ENCODE peak calls at places on chromosomes 13 and 19, in four cellular contexts. I is HL-60, O is GM12878, K is K562. Y is an unnamed sample.

GRCh38 chr19:48455908-48456562 is 661 bp downstream of the KCNJ14 start:
- DNase-seq in I (no peak), O (no peak), K (no peak), Y (no peak)

GRCh38 chr13:95603887-95604533 is 40.5 kb downstream of the DZIP1 start:
- DNase-seq in I (no peak), O (no peak), K (no peak), Y (no peak)

GRCh38 chr19:29520390-29520789 is 5.4 kb upstream of the VSTM2B start:
- DNase-seq in I (no peak), O (no peak), K (no peak), Y (no peak)

GRCh38 chr19:42255766-42256750 is 1.1 kb upstream of the ERF start:
- DNase-seq in I (no peak), O (no peak), K (no peak), Y (no peak)

GRCh38 chr19:29836409-29836825 is 24.6 kb downstream of the CCNE1 start:
- DNase-seq in I (no peak), O (peak; percentile 86), K (no peak), Y (peak; percentile 57)

GRCh38 chr19:45782820-45783785 is 813 bp upstream of the DMPK start:
- DNase-seq in I (no peak), O (no peak), K (no peak), Y (no peak)

GRCh38 chr13:42876810-42877550 is 95.6 kb downstream of the FAM216B start:
- DNase-seq in I (no peak), O (no peak), K (no peak), Y (no peak)

GRCh38 chr19:4889034-4889825 is 13.5 kb downstream of the ARRDC5 start:
- DNase-seq in I (no peak), O (no peak), K (peak; percentile 11), Y (no peak)

GRCh38 chr13:23433171-23434153 is at the start of gene SACS:
- DNase-seq in I (no peak), O (no peak), K (no peak), Y (no peak)

GRCh38 chr19:17575871-17576757 is 20.7 kb downstream of the COLGALT1 start:
- DNase-seq in I (no peak), O (no peak), K (peak; percentile 91), Y (no peak)

GRCh38 chr19:3149089-3149488 is 13.3 kb downstream of the GNA15 start:
- DNase-seq in I (no peak), O (no peak), K (no peak), Y (no peak)

GRCh38 chr19:3149526-3150505 is 14.0 kb downstream of the GNA15 start:
- DNase-seq in I (no peak), O (no peak), K (no peak), Y (no peak)

GRCh38 chr19:3148503-3148902 is 12.7 kb downstream of the GNA15 start:
- DNase-seq in I (no peak), O (no peak), K (no peak), Y (no peak)

GRCh38 chr19:3145909-3146676 is 10.3 kb downstream of the GNA15 start:
- DNase-seq in I (peak; percentile 94), O (no peak), K (peak; percentile 10), Y (no peak)

DNA sequence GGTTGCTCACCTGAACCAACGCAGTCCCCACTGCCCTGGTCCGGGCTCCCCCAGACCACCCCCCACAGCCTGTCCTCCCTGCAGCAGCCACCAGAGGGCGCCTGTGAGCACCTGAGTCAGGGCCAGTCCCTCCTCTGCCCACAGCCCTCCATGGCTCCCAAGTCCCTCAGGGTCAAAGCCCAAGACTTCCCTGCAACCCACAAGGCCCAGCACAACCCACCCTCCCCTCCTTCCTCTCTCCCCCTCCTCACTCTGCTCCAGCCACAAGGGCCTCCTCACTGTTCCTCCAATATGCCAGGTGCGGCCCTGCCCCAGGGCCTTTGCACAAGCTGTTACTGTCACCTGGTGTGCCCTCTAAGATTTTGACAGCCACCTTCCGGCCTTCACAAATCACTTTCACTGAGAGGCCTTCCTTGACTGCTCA is 10.9 kb downstream of the GNA15 start:
- DNase-seq in I (peak; percentile 60), O (no peak), K (peak; percentile 68), Y (no peak)
- TF ChIP-seq SPI1 in I (no peak), O (no peak), K (no peak), Y (no peak)

GRCh38 chr13:110615322-110616102 is at the start of gene NAXD:
- DNase-seq in I (peak; percentile 97), O (peak; percentile 62), K (peak; percentile 87), Y (peak; percentile 98)
- TF ChIP-seq POLR2AphosphoS5 in I (peak; percentile 71), O (no peak), K (peak; percentile 42), Y (peak; percentile 43)

GRCh38 chr13:48402325-48402962 is 10.5 kb downstream of the LPAR6 start:
- DNase-seq in I (no peak), O (peak; percentile 30), K (no peak), Y (no peak)

GRCh38 chr13:48404952-48405351 is 8.0 kb downstream of the LPAR6 start:
- DNase-seq in I (no peak), O (no peak), K (no peak), Y (no peak)

GRCh38 chr13:48401480-48401879 is 11.4 kb downstream of the LPAR6 start:
- DNase-seq in I (no peak), O (no peak), K (no peak), Y (no peak)

GRCh38 chr13:48403929-48404328 is 9.0 kb downstream of the LPAR6 start:
- DNase-seq in I (no peak), O (no peak), K (no peak), Y (no peak)

GRCh38 chr13:48403151-48403631 is 9.7 kb downstream of the LPAR6 start:
- DNase-seq in I (no peak), O (peak; percentile 40), K (no peak), Y (peak; percentile 11)
- TF ChIP-seq SPI1 in I (no peak), O (no peak), K (no peak), Y (peak; percentile 47)

GRCh38 chr19:53086949-53087348 is 16.3 kb downstream of the ZNF160 start:
- DNase-seq in I (no peak), O (no peak), K (no peak), Y (no peak)
- TF ChIP-seq POLR2AphosphoS5 in I (no peak), O (no peak), K (no peak), Y (no peak)